ENCODE peak calls at places on chromosomes 12 and 14, in eight cellular contexts. U is CD8-positive, alpha-beta T cell; M is A549; S is adrenal gland; A is tibial artery; P is GM23338; N is upper lobe of right lung; Q is cardiac muscle cell. X is an unnamed sample.

GRCh38 chr14:92553456-92553855 is 39.9 kb downstream of the RIN3 start:
- DNase-seq in U (no peak), M (peak; percentile 20), S (peak; percentile 76), A (no peak), P (peak; percentile 52), N (no peak), Q (peak; percentile 68), X (no peak)

GRCh38 chr12:32476446-32476845 is 77.1 kb downstream of the FGD4 start:
- DNase-seq in U (no peak), M (no peak), S (no peak), A (no peak), P (no peak), N (no peak), Q (no peak), X (no peak)

GRCh38 chr14:95519699-95520098 is 3.2 kb upstream of the SYNE3 start:
- DNase-seq in U (no peak), M (no peak), S (peak; percentile 94), A (peak; percentile 93), P (no peak), N (no peak), Q (peak; percentile 86), X (peak; percentile 78)

GRCh38 chr14:106210650-106211049 is 684.3 kb downstream of the TMEM121 start:
- DNase-seq in U (no peak), M (no peak), S (no peak), A (no peak), P (no peak), N (no peak), Q (no peak), X (no peak)

GRCh38 chr12:11730299-11731041 is 81.0 kb downstream of the ETV6 start:
- DNase-seq in U (no peak), M (no peak), S (no peak), A (no peak), P (peak; percentile 41), N (no peak), Q (no peak), X (no peak)

GRCh38 chr14:72663956-72664650 is 229.8 kb downstream of the DPF3 start:
- DNase-seq in U (no peak), M (no peak), S (no peak), A (no peak), P (no peak), N (no peak), Q (peak; percentile 29), X (no peak)

GRCh38 chr14:74913986-74914573 is 9.0 kb downstream of the RPS6KL1 start:
- DNase-seq in U (no peak), M (peak; percentile 68), S (peak; percentile 87), A (peak; percentile 88), P (peak; percentile 78), N (no peak), Q (peak; percentile 85), X (peak; percentile 74)

GRCh38 chr12:26715232-26715631 is 117.8 kb downstream of the ITPR2 start:
- DNase-seq in U (no peak), M (no peak), S (no peak), A (no peak), P (no peak), N (no peak), Q (no peak), X (no peak)

GRCh38 chr14:64812412-64812811 is 67.3 kb downstream of the SPTB start:
- DNase-seq in U (no peak), M (no peak), S (no peak), A (no peak), P (peak; percentile 90), N (peak; percentile 80), Q (no peak), X (no peak)

GRCh38 chr14:89277229-89277628 is 139.8 kb downstream of the FOXN3 start:
- DNase-seq in U (no peak), M (no peak), S (no peak), A (peak; percentile 33), P (no peak), N (no peak), Q (no peak), X (no peak)

GRCh38 chr12:109581856-109582255 is 8.3 kb downstream of the MVK start:
- DNase-seq in U (no peak), M (no peak), S (no peak), A (no peak), P (no peak), N (no peak), Q (peak; percentile 37), X (no peak)

GRCh38 chr12:94879542-94879941 is 124.0 kb downstream of the NDUFA12 start:
- DNase-seq in U (no peak), M (no peak), S (no peak), A (no peak), P (peak; percentile 63), N (no peak), Q (peak; percentile 17), X (no peak)

GRCh38 chr12:124654666-124655316 is 87.4 kb upstream of the NCOR2 start:
- DNase-seq in U (no peak), M (no peak), S (peak; percentile 95), A (peak; percentile 83), P (no peak), N (peak; percentile 78), Q (no peak), X (peak; percentile 80)

GRCh38 chr12:64099430-64099829 is 122.7 kb downstream of the KICS2 start:
- DNase-seq in U (no peak), M (peak; percentile 35), S (peak; percentile 85), A (no peak), P (no peak), N (no peak), Q (peak; percentile 89), X (peak; percentile 20)

GRCh38 chr12:123083661-123084571 is 67.0 kb downstream of the PITPNM2 start:
- DNase-seq in U (no peak), M (no peak), S (no peak), A (no peak), P (no peak), N (no peak), Q (no peak), X (no peak)

GRCh38 chr12:53737951-53738833 is 10.9 kb upstream of the CALCOCO1 start:
- DNase-seq in U (no peak), M (no peak), S (no peak), A (no peak), P (peak; percentile 83), N (peak; percentile 72), Q (no peak), X (no peak)

GRCh38 chr12:116698131-116698495 is 39.8 kb downstream of the SPRING1 start:
- DNase-seq in U (no peak), M (no peak), S (no peak), A (no peak), P (no peak), N (no peak), Q (no peak), X (no peak)

GRCh38 chr12:115324949-115325638 is 641.1 kb upstream of the TBX3 start:
- DNase-seq in U (no peak), M (no peak), S (no peak), A (no peak), P (no peak), N (no peak), Q (no peak), X (no peak)

GRCh38 chr12:14256139-14256538 is 109.3 kb upstream of the ATF7IP start:
- DNase-seq in U (no peak), M (no peak), S (no peak), A (no peak), P (no peak), N (no peak), Q (peak; percentile 82), X (no peak)

DNA sequence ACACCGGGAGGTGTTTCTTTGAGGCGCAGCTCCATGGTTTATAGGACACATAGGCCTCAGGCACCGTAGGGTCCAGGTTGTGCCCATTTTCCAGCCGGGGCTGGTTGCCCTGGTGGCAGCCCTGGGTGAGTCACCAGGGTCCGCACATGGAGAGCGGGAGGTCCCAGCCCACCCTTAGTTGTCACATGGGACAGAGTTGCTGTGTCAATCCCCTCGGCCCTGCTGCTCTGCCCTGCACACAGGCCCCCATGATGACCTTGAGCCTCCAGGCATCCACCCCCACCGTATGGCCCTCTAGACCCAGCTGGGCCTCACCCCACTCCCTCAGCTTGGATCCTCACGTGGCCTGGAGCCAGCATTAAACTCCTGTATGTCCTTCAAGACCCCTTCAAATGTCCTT is 7.7 kb downstream of the TRMT61A start:
- DNase-seq in U (no peak), M (no peak), S (no peak), A (no peak), P (no peak), N (no peak), Q (no peak), X (no peak)
- H3K4me1 ChIP-seq in U (no peaks in the 10 kb centered on the region), M (peaks cover 21% of the 10 kb centered on the region), S (peaks cover 23% of the 10 kb centered on the region), A (no peaks in the 10 kb centered on the region), P (peaks cover under 1% of the 10 kb centered on the region), N (peaks cover 30% of the 10 kb centered on the region), Q (no peaks in the 10 kb centered on the region), X (peaks cover 39% of the 10 kb centered on the region)

GRCh38 chr14:102086972-102087761 is at the start of gene HSP90AA1:
- DNase-seq in U (peak; percentile 88), M (peak; percentile 93), S (peak; percentile 97), A (peak; percentile 97), P (peak; percentile 97), N (peak; percentile 98), Q (peak; percentile 96), X (peak; percentile 95)
- H3K27ac ChIP-seq in U (peak within 1 kb of the TSS; percentile 96), M (peak within 1 kb of the TSS; percentile 95), S (peak within 1 kb of the TSS; percentile 100), A (peak within 1 kb of the TSS; percentile 97), P (peak within 1 kb of the TSS; percentile 97), N (peak within 1 kb of the TSS; percentile 99), Q (peak within 1 kb of the TSS; percentile 98), X (peak within 1 kb of the TSS; percentile 100)

DNA sequence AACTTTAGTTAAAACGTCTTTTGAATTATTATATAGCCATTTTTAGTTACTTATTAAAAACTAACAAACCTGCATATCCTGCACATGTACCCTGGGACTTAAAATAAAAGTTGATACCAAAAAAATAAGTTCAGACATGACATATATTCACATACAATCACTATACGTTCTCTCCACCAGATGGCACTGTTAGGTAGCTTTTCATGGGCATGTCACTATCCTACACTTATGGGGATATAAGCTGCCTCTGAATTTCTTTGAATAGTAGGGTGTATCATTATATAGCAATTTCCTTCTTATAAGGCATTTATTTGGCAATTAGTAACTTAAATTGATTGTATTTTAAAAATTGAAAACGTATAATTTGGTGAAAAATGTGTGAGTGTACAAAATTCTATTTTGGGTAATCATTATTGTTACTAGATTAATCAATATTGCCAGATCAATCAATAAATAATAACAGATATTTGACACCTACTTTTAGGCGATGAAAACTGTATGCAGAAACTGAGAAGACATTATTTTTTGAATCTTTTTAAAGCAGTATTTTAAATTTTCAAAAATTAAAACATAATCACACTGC is 31.8 kb upstream of the OR10A7 start:
- DNase-seq in U (no peak), M (peak; percentile 87), S (no peak), A (no peak), P (peak; percentile 82), N (no peak), Q (peak; percentile 87), X (no peak)
- TF ChIP-seq CTCF in U (peak; percentile 93), M (peak; percentile 83), S (peak; percentile 65), A (peak; percentile 67), P (peak; percentile 94), N (peak; percentile 78), Q (peak; percentile 67), X (peak; percentile 77)

DNA sequence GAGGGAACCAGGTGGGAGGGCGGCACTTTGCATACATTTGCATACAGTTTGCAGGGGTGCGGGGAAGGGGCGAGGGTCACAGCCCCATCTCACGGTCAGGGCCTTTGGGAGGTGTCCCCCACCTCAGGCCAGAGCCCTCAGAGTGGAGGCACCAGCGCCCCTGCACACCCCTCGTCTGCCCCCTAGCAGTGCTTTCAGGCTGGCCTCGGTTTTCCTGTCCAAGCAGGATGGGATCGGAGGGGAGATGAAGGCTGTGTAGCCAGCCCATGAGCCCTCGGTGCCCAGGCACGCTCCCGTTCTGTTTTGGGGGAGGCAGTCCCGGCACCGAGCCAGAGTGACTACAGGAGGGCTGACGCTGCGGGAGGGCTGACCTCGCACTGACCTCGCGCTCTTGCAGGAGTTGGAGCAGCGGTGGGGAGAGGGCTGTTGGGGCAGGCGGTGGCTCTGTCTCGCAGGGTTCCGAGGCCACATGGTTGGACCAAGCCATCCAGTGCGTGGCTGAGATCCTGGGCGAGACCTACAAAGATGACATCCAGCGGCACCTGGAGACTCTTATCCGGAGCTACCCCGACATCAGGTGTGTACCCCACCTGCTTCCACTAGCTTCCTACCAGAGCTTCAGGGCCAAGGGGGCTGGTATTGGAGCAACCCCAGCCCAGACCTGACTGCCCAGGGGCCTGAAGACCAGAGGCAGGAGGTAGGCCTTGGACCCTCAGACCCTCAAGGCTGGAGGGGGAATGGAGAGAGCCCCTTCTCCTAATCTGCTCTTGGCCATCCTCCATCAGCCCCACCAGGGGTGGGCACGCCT is 13.6 kb downstream of the EXOC3L4 start:
- DNase-seq in U (no peak), M (peak; percentile 72), S (no peak), A (no peak), P (no peak), N (no peak), Q (no peak), X (no peak)
- H3K4me1 ChIP-seq in U (peaks cover 3% of the 10 kb centered on the region), M (peaks cover 84% of the 10 kb centered on the region), S (peaks cover 18% of the 10 kb centered on the region), A (no peaks in the 10 kb centered on the region), P (peaks cover 21% of the 10 kb centered on the region), N (peaks cover 44% of the 10 kb centered on the region), Q (peaks cover 20% of the 10 kb centered on the region), X (peaks cover 52% of the 10 kb centered on the region)

X was measured in left ventricle myocardium inferior.